ENCODE peak calls at places on chromosomes 2 and 18, in four cellular contexts. N, E, O and J are unnamed samples.
A peak's percentile ranks its signal among the peaks of the same experiment; 100 is the strongest.

GRCh38 chr2:128775401-128776285 is 457.0 kb upstream of the HS6ST1 start:
- DNase-seq in N (no peak), E (no peak), O (no peak), J (no peak)

GRCh38 chr2:218026244-218026643 is 23.4 kb upstream of the TNS1 start:
- DNase-seq in O (no peak), N (no peak), E (no peak), J (no peak)

GRCh38 chr2:236498369-236498768 is 71.3 kb upstream of the ACKR3 start:
- DNase-seq in N (no peak), O (peak; percentile 18), E (no peak), J (peak; percentile 17)

GRCh38 chr2:178386951-178387602 is 63.9 kb downstream of the PRKRA start:
- DNase-seq in O (no peak), E (no peak), N (no peak), J (no peak)

GRCh38 chr2:113370478-113371091 is 66.9 kb upstream of the ZNG1B start:
- DNase-seq in O (peak; percentile 83), N (no peak), E (peak; percentile 37), J (peak; percentile 48)

GRCh38 chr2:20650412-20650879 is 452 bp downstream of the HS1BP3 start:
- DNase-seq in E (no peak), N (no peak), O (peak; percentile 73), J (no peak)

GRCh38 chr2:181724662-181725061 is 44.3 kb upstream of the NEUROD1 start:
- DNase-seq in O (no peak), N (no peak), E (no peak), J (no peak)

GRCh38 chr2:202317080-202317859 is 51.7 kb downstream of the NOP58 start:
- DNase-seq in O (peak; percentile 25), E (no peak), N (peak; percentile 5), J (peak; percentile 84)

GRCh38 chr2:181745796-181746540 is 65.7 kb upstream of the NEUROD1 start:
- DNase-seq in E (no peak), N (no peak), O (no peak), J (no peak)

GRCh38 chr2:182506606-182507005 is 79.8 kb upstream of the PDE1A start:
- DNase-seq in E (no peak), O (peak; percentile 30), N (no peak), J (no peak)

GRCh38 chr2:217789736-217790181 is 213.0 kb downstream of the TNS1 start:
- DNase-seq in N (no peak), O (peak; percentile 30), E (no peak), J (no peak)

GRCh38 chr18:57789759-57790158 is 13.4 kb downstream of the ATP8B1 start:
- DNase-seq in E (no peak), N (no peak), O (no peak), J (no peak)

GRCh38 chr2:171482877-171483276 is 39.4 kb upstream of the CYBRD1 start:
- DNase-seq in E (no peak), O (peak; percentile 84), N (no peak), J (peak; percentile 67)

GRCh38 chr2:201973316-201973715 is 60.3 kb upstream of the FZD7 start:
- DNase-seq in O (no peak), N (no peak), E (no peak), J (no peak)

GRCh38 chr2:206915136-206915535 is 24.2 kb upstream of the CPO start:
- DNase-seq in E (no peak), N (no peak), O (no peak), J (peak; percentile 52)

GRCh38 chr2:210630904-210631560 is 74.6 kb downstream of the CPS1 start:
- DNase-seq in N (peak; percentile 58), O (no peak), E (no peak), J (no peak)

GRCh38 chr2:151049746-151050145 is 211.9 kb downstream of the RBM43 start:
- DNase-seq in O (no peak), N (no peak), E (no peak), J (no peak)

GRCh38 chr18:44816028-44816427 is 135.3 kb downstream of the SETBP1 start:
- DNase-seq in O (peak; percentile 46), E (no peak), N (no peak), J (no peak)

GRCh38 chr2:68734688-68735525 is at the start of gene ARHGAP25:
- DNase-seq in O (no peak), N (no peak), E (no peak), J (no peak)